ENCODE peak calls at places on chromosomes 12 and 14, in four cellular contexts. W, L, X and H are unnamed samples.

GRCh38 chr12:52612431-52613290 is 5.7 kb downstream of the KRT73 start:
- DNase-seq in W (no peak), L (no peak), X (no peak), H (no peak)

GRCh38 chr12:119775246-119775895 is 101.7 kb downstream of the CIT start:
- DNase-seq in X (no peak), W (no peak), L (no peak), H (no peak)

GRCh38 chr12:62657363-62657632 is 190.7 kb downstream of the MON2 start:
- DNase-seq in X (no peak), W (no peak), L (no peak), H (no peak)

GRCh38 chr14:56244138-56244789 is 126.1 kb downstream of the PELI2 start:
- DNase-seq in X (no peak), L (no peak), W (no peak), H (no peak)

GRCh38 chr12:110252716-110253115 is 28.3 kb upstream of the ATP2A2 start:
- DNase-seq in W (no peak), X (no peak), L (no peak), H (no peak)

GRCh38 chr12:64610660-64611429 is 550 bp downstream of the RASSF3 start:
- DNase-seq in X (peak; percentile 45), W (peak; percentile 97), L (peak; percentile 81), H (peak; percentile 57)

GRCh38 chr14:88422919-88423318 is 37.5 kb downstream of the SPATA7 start:
- DNase-seq in X (no peak), W (no peak), L (no peak), H (no peak)

GRCh38 chr12:124740691-124741137 is 123.0 kb downstream of the SCARB1 start:
- DNase-seq in W (no peak), L (peak; percentile 83), X (peak; percentile 41), H (no peak)

GRCh38 chr12:73898645-73899044 is 639.0 kb upstream of the ATXN7L3B start:
- DNase-seq in W (no peak), L (no peak), X (no peak), H (no peak)

GRCh38 chr12:52041695-52042123 is 9.5 kb upstream of the NR4A1 start:
- DNase-seq in X (peak; percentile 55), W (peak; percentile 88), L (peak; percentile 75), H (peak; percentile 60)

GRCh38 chr12:2613674-2614073 is 181.1 kb upstream of the FKBP4 start:
- DNase-seq in L (peak; percentile 71), W (no peak), X (no peak), H (peak; percentile 35)

GRCh38 chr12:12157424-12157823 is 86.7 kb downstream of the BCL2L14 start:
- DNase-seq in W (no peak), L (no peak), X (no peak), H (no peak)

GRCh38 chr12:3489057-3489456 is 1.9 kb upstream of the PRMT8 start:
- DNase-seq in W (no peak), L (no peak), X (no peak), H (no peak)

GRCh38 chr14:21068521-21069387 is 1.4 kb upstream of the ARHGEF40 start:
- DNase-seq in W (peak; percentile 86), X (peak; percentile 75), L (peak; percentile 83), H (peak; percentile 66)

GRCh38 chr14:68657300-68658028 is 135.4 kb downstream of the ZFP36L1 start:
- DNase-seq in L (no peak), X (no peak), W (no peak), H (no peak)
- H3K4me1 ChIP-seq in L (peaks cover 79% of the 10 kb centered on the region), X (no peaks in the 10 kb centered on the region), W (no peaks in the 10 kb centered on the region), H (peaks cover 20% of the 10 kb centered on the region)

DNA sequence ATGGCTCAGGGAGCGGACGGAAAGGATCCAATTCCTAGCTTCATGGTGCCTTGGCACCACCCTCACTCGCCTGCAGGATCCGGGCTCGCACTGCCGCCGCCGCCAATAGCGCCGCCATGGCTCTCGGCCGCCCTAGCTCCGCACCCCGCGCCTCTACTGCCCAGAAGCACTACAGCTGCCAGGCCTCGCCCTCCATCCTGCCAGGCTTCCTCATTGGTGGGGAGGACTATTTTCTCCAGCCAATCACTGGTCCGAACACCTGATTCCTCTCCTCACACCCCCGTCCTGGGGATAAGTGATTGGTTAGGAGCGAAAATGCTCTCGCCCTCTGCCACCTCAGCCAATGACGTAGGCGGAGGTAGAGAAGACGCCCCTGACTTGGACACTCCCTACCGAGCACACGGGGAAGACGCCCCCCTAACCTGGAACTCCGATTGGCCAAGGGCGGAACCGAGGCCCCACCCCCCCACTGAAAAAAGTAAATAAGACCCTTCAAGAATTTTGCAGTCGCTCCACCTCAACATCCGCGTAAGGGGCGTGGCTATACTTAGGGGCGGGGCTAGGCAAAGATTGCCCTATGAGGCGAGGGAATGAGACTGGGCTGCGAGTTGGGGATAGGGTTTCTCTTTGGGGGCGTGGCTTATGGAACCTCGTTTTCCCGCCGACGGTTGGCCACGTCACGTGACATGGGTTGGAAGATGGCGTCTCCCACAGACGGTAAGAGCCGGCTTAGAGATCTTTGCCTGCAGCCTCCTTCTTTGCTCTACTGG is at the start of the genes ALDH6A1 and LIN52:
- DNase-seq in L (peak; percentile 100), W (peak; percentile 99), X (peak; percentile 100), H (peak; percentile 100)
- TF ChIP-seq POLR2A in L (peak; percentile 87), W (peak; percentile 70), X (peak; percentile 89), H (peak; percentile 85)

GRCh38 chr12:57736743-57737466 is 1.6 kb downstream of the AGAP2 start:
- DNase-seq in L (no peak), W (peak; percentile 74), X (no peak), H (no peak)
- H3K27me3 ChIP-seq in L (peaks cover 52% of the 10 kb centered on the region), W (peaks cover 22% of the 10 kb centered on the region), X (peaks cover 40% of the 10 kb centered on the region), H (peaks cover 18% of the 10 kb centered on the region)

GRCh38 chr12:103965590-103966407 is at the start of gene TDG:
- DNase-seq in X (peak; percentile 98), W (peak; percentile 100), L (peak; percentile 99), H (peak; percentile 98)
- H3K4me1 ChIP-seq in X (peaks cover 23% of the 10 kb centered on the region), W (peaks cover 51% of the 10 kb centered on the region), L (peaks cover 53% of the 10 kb centered on the region), H (peaks cover 4% of the 10 kb centered on the region)

GRCh38 chr12:58504539-58504938 is 415.8 kb downstream of the LRIG3 start:
- DNase-seq in X (no peak), W (no peak), L (no peak), H (no peak)
- TF ChIP-seq POLR2A in X (no peak), W (no peak), L (no peak), H (no peak)